ENCODE peak calls at places on chromosome 15, in six cellular contexts. F is cardiac muscle cell; L is endodermal cell; N is neuronal stem cell; J is HCT116; C is CD8-positive, alpha-beta T cell. T is an unnamed sample.
A peak's percentile ranks its signal among the peaks of the same experiment; 100 is the strongest.

GRCh38 chr15:45705510-45706473 is 71.0 kb downstream of the SQOR start:
- DNase-seq in F (peak; percentile 87), L (peak; percentile 93), N (peak; percentile 82), J (peak; percentile 71), C (peak; percentile 64), T (peak; percentile 75)

GRCh38 chr15:43150171-43150929 is 17.0 kb downstream of the TMEM62 start:
- DNase-seq in F (no peak), L (no peak), N (no peak), J (no peak), C (no peak), T (no peak)

GRCh38 chr15:89101302-89102191 is 13.3 kb downstream of the ABHD2 start:
- DNase-seq in F (peak; percentile 51), L (no peak), N (no peak), J (peak; percentile 87), C (no peak), T (no peak)

GRCh38 chr15:81410318-81410753 is 36.3 kb upstream of the TMC3 start:
- DNase-seq in F (peak; percentile 72), L (peak; percentile 85), N (peak; percentile 76), J (peak; percentile 56), C (no peak), T (peak; percentile 75)

GRCh38 chr15:90660195-90660995 is 56.8 kb upstream of the BLM start:
- DNase-seq in F (no peak), L (peak; percentile 81), N (no peak), J (no peak), C (peak; percentile 72), T (no peak)

GRCh38 chr15:101488300-101489164 is 975 bp downstream of the PCSK6 start:
- DNase-seq in F (no peak), L (peak; percentile 63), N (peak; percentile 35), J (no peak), C (no peak), T (no peak)

GRCh38 chr15:63735449-63735848 is 98.3 kb downstream of the HERC1 start:
- DNase-seq in F (no peak), L (no peak), N (no peak), J (no peak), C (no peak), T (no peak)

GRCh38 chr15:60552224-60552623 is 73.3 kb upstream of the ICE2 start:
- DNase-seq in F (no peak), L (no peak), N (no peak), J (no peak), C (no peak), T (no peak)

GRCh38 chr15:69141286-69141701 is 19.1 kb upstream of the GLCE start:
- DNase-seq in F (no peak), L (peak; percentile 43), N (no peak), J (no peak), C (no peak), T (no peak)

GRCh38 chr15:33242165-33242564 is 47.7 kb upstream of the FMN1 start:
- DNase-seq in F (peak; percentile 18), L (peak; percentile 62), N (no peak), J (no peak), C (no peak), T (peak; percentile 16)

GRCh38 chr15:90883971-90884718 is at the start of gene FES:
- DNase-seq in F (peak; percentile 60), L (peak; percentile 89), N (peak; percentile 40), J (no peak), C (no peak), T (no peak)

GRCh38 chr15:52180196-52180835 is 10.9 kb downstream of the GNB5 start:
- DNase-seq in F (no peak), L (peak; percentile 64), N (no peak), J (no peak), C (peak; percentile 61), T (no peak)

GRCh38 chr15:65939901-65940617 is 70.8 kb downstream of the RAB11A start:
- DNase-seq in F (no peak), L (no peak), N (no peak), J (no peak), C (no peak), T (no peak)

DNA sequence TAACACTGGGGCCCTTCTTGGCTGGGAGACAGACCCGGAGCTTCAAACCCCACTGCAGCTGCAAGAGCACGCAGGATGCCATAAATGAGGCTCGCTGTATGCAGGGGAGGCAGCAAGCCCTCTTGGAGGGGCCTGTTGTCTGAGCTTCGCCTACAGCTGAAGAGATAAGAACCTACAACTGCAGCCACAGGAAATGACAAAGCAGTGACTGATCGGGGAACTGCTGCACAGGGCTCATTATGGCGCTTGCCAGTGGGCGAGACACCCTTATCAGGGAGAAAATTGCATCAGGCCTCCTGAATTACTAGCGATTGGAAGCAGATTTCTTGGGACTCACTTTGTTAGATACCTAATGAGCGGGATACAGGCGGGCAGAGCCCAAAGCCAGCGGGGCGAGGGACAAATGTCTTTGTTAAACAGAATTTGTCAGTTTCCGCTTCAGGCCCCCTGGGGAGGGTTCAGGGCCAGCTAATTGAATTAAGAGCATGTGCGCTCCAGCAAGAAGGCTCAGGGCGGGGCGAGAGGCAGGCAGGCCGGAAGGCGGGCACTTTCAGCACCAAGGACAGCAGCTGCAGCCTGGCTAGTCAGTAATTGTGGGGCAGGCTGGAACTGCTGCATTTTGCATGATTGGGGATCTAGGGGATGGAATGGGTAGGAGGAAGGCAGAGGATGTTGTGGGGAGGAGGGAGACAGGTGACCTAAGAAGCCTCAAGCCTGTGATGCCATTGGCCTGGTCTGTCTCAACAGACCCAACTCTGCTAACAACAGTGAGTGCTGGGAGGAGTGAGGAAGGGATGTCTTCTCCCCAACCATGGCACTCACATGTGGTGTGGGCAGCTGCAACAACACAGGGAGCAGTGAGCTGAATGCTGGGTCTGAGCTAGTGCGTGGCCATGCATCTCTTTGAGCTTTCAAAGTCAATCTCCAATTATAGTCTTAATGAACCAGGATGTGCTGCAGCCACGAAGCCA is 55.3 kb downstream of the CCDC33 start:
- DNase-seq in F (peak; percentile 95), L (peak; percentile 99), N (peak; percentile 91), J (peak; percentile 13), C (peak; percentile 70), T (peak; percentile 89)
- H3K27ac ChIP-seq in F (no peak overlapping the region), L (peak overlapping the region; percentile 82), N (peak overlapping the region; percentile 31), J (no peak overlapping the region), C (no peak overlapping the region), T (no peak overlapping the region)

DNA sequence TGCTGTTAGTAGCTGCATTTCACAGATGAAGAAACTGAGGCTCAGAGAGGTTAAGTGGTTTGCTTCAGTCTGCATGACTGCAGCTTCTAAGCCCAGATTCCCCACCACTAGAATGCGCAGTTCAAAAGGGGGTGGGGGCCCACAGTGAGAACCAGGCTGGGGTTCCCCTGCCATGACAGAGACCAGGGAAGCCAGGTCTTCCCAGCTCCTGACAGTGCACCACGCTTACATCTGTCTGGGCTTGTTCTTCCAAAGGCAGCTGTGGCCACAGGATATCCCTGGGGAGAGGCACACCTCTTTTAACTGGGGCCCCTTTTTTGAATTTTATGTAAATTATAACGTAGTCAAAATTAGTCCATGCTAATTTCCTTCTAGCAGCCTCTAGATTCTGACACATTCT is 5.3 kb downstream of the PLEKHO2 start:
- DNase-seq in F (no peak), L (no peak), N (no peak), J (no peak), C (no peak), T (no peak)
- H3K4me1 ChIP-seq in F (peaks cover 15% of the 10 kb centered on the region), L (peaks cover 3% of the 10 kb centered on the region), N (peaks cover 10% of the 10 kb centered on the region), J (peaks cover 2% of the 10 kb centered on the region), C (peaks cover 46% of the 10 kb centered on the region), T (peaks cover 13% of the 10 kb centered on the region)

DNA sequence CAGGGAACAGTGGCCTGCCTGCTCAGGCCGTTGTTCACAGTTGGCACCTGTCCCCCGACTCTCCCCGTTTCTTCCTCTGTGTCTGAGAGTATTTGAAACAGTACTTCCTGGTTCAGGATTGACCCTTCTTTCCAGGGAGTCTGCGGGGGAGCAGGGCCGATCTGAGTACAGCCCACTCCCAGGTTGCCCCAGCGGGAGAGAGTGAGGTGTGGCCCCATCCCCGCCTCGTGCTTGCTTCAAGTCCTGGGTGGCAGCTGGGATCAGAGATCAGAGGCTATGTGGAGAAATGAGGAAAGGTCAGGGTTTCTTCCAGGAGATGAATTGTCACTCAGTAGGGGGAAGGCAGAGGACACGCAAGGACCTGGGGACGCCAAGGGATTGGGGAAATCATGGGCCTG is 6.5 kb upstream of the DLL4 start:
- DNase-seq in F (no peak), L (no peak), N (no peak), J (no peak), C (no peak), T (no peak)
- H3K27me3 ChIP-seq in F (peaks cover 73% of the 10 kb centered on the region), L (peaks cover 78% of the 10 kb centered on the region), N (peaks cover 54% of the 10 kb centered on the region), J (no peaks in the 10 kb centered on the region), C (peaks cover 23% of the 10 kb centered on the region), T (peaks cover 49% of the 10 kb centered on the region)

DNA sequence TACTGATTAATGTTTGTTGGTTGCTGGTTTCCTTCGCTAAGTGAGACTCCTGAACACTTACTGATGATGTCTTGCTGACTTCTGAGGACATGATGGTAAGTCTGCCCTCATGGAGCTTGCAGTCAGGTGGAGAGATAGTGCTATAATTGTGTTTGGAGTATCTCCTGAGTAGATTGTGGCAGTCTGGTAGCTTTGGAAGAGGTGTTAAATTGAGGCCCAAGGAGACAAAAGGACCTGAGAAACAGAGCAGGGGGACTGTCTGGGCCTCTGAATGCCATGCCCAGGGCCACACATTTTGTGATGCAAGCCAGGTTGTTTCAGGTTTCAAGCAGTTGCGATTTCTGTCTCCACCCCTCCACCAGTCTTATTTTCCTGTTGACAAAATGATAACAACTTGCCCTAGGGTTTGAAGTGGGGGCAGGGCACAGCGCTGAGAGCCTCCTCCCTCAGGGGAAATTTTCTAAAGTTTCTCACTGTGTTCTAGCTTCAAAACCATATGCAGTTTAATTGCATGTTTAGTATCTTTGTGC is 16.7 kb downstream of the SMAD3 start:
- DNase-seq in F (no peak), L (no peak), N (no peak), J (no peak), C (peak; percentile 61), T (no peak)
- H3K27ac ChIP-seq in F (peak overlapping the region; percentile 6), L (no peak overlapping the region), N (no peak overlapping the region), J (no peak overlapping the region), C (no peak overlapping the region), T (no peak overlapping the region)

DNA sequence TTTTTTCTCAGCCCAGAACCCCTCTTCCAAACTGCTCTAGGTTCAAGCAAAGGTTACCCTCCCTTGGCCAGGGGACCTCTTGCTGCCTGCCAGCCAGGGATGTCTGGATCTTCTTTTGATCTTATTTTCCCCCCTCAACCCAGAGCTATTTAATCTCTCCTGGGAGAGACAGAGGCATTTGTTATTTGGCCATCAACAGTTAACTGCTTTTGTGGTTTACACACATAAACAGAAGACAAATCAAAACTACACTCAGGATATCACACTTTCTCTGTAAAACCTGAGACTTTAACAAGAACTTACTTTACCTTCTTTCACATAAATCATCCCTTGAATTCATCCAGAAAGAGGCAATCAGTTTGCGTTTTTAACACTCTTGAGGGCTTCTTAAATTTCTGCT is 272.6 kb downstream of the THSD4 start:
- DNase-seq in F (no peak), L (no peak), N (no peak), J (no peak), C (no peak), T (no peak)
- H3K4me1 ChIP-seq in F (peaks cover 5% of the 10 kb centered on the region), L (no peaks in the 10 kb centered on the region), N (no peaks in the 10 kb centered on the region), J (peaks cover 11% of the 10 kb centered on the region), C (no peaks in the 10 kb centered on the region), T (peaks cover 4% of the 10 kb centered on the region)

GRCh38 chr15:77634266-77634962 is 1.7 kb upstream of the LINGO1 start:
- DNase-seq in F (peak; percentile 79), L (peak; percentile 98), N (peak; percentile 71), J (peak; percentile 26), C (peak; percentile 52), T (peak; percentile 87)
- H3K27me3 ChIP-seq in F (peaks cover 5% of the 10 kb centered on the region), L (peaks cover 48% of the 10 kb centered on the region), N (peaks cover 12% of the 10 kb centered on the region), J (no peaks in the 10 kb centered on the region), C (peaks cover 17% of the 10 kb centered on the region), T (no peaks in the 10 kb centered on the region)

T was measured in iPS DF 6.9.